ENCODE peak calls at places on chromosome 20, in four cellular contexts. One of them, this sample, is unnamed.

GRCh38 chr20:3889489-3890409 is 562 bp downstream of the PANK2 start:
- DNase-seq in globus pallidus: no peak
- DNase-seq in stimulated activated naive CD4-positive, alpha-beta T cell: no peak
- DNase-seq in activated naive CD4-positive, alpha-beta T cell treated with anti-CD3 and anti-CD28 coated beads, Interleukin-2, amount 10 ng/mL, durations not matched to agents 7 days and 5 days: peak
- DNase-seq in this sample: peak

GRCh38 chr20:25622450-25623224 is 1.2 kb downstream of the NANP start:
- DNase-seq in globus pallidus: no peak
- DNase-seq in stimulated activated naive CD4-positive, alpha-beta T cell: no peak
- DNase-seq in activated naive CD4-positive, alpha-beta T cell treated with anti-CD3 and anti-CD28 coated beads, Interleukin-2, amount 10 ng/mL, durations not matched to agents 7 days and 5 days: no peak
- DNase-seq in this sample: no peak

GRCh38 chr20:36833275-36834020 is 42.5 kb upstream of the TLDC2 start:
- DNase-seq in globus pallidus: peak
- DNase-seq in stimulated activated naive CD4-positive, alpha-beta T cell: no peak
- DNase-seq in activated naive CD4-positive, alpha-beta T cell treated with anti-CD3 and anti-CD28 coated beads, Interleukin-2, amount 10 ng/mL, durations not matched to agents 7 days and 5 days: no peak
- DNase-seq in this sample: no peak

GRCh38 chr20:63553251-63553932 is 567 bp upstream of the FNDC11 start:
- DNase-seq in globus pallidus: no peak
- DNase-seq in stimulated activated naive CD4-positive, alpha-beta T cell: peak
- DNase-seq in activated naive CD4-positive, alpha-beta T cell treated with anti-CD3 and anti-CD28 coated beads, Interleukin-2, amount 10 ng/mL, durations not matched to agents 7 days and 5 days: peak
- DNase-seq in this sample: peak

GRCh38 chr20:49727473-49727872 is 13.8 kb upstream of the B4GALT5 start:
- DNase-seq in globus pallidus: no peak
- DNase-seq in stimulated activated naive CD4-positive, alpha-beta T cell: no peak
- DNase-seq in activated naive CD4-positive, alpha-beta T cell treated with anti-CD3 and anti-CD28 coated beads, Interleukin-2, amount 10 ng/mL, durations not matched to agents 7 days and 5 days: no peak
- DNase-seq in this sample: no peak

GRCh38 chr20:1748777-1749176 is 91.2 kb upstream of the SIRPG start:
- DNase-seq in globus pallidus: no peak
- DNase-seq in stimulated activated naive CD4-positive, alpha-beta T cell: no peak
- DNase-seq in activated naive CD4-positive, alpha-beta T cell treated with anti-CD3 and anti-CD28 coated beads, Interleukin-2, amount 10 ng/mL, durations not matched to agents 7 days and 5 days: no peak
- DNase-seq in this sample: no peak

GRCh38 chr20:6746901-6747609 is 20.4 kb upstream of the BMP2 start:
- DNase-seq in globus pallidus: no peak
- DNase-seq in stimulated activated naive CD4-positive, alpha-beta T cell: no peak
- DNase-seq in activated naive CD4-positive, alpha-beta T cell treated with anti-CD3 and anti-CD28 coated beads, Interleukin-2, amount 10 ng/mL, durations not matched to agents 7 days and 5 days: no peak
- DNase-seq in this sample: no peak

GRCh38 chr20:58692579-58693225 is at the start of gene NPEPL1:
- DNase-seq in globus pallidus: peak
- DNase-seq in stimulated activated naive CD4-positive, alpha-beta T cell: peak
- DNase-seq in activated naive CD4-positive, alpha-beta T cell treated with anti-CD3 and anti-CD28 coated beads, Interleukin-2, amount 10 ng/mL, durations not matched to agents 7 days and 5 days: peak
- DNase-seq in this sample: peak

GRCh38 chr20:63128367-63128766 is 87.6 kb downstream of the YTHDF1 start:
- DNase-seq in globus pallidus: no peak
- DNase-seq in stimulated activated naive CD4-positive, alpha-beta T cell: no peak
- DNase-seq in activated naive CD4-positive, alpha-beta T cell treated with anti-CD3 and anti-CD28 coated beads, Interleukin-2, amount 10 ng/mL, durations not matched to agents 7 days and 5 days: peak
- DNase-seq in this sample: no peak

GRCh38 chr20:61886721-61887658 is 178.7 kb downstream of the TAF4 start:
- DNase-seq in globus pallidus: peak
- DNase-seq in stimulated activated naive CD4-positive, alpha-beta T cell: peak
- DNase-seq in activated naive CD4-positive, alpha-beta T cell treated with anti-CD3 and anti-CD28 coated beads, Interleukin-2, amount 10 ng/mL, durations not matched to agents 7 days and 5 days: peak
- DNase-seq in this sample: no peak

GRCh38 chr20:47315339-47315662 is 41.2 kb downstream of the ZMYND8 start:
- DNase-seq in globus pallidus: no peak
- DNase-seq in stimulated activated naive CD4-positive, alpha-beta T cell: no peak
- DNase-seq in activated naive CD4-positive, alpha-beta T cell treated with anti-CD3 and anti-CD28 coated beads, Interleukin-2, amount 10 ng/mL, durations not matched to agents 7 days and 5 days: no peak
- DNase-seq in this sample: no peak

GRCh38 chr20:62737971-62738881 is 29.6 kb downstream of the NTSR1 start:
- DNase-seq in globus pallidus: no peak
- DNase-seq in stimulated activated naive CD4-positive, alpha-beta T cell: no peak
- DNase-seq in activated naive CD4-positive, alpha-beta T cell treated with anti-CD3 and anti-CD28 coated beads, Interleukin-2, amount 10 ng/mL, durations not matched to agents 7 days and 5 days: peak
- DNase-seq in this sample: no peak

GRCh38 chr20:62350098-62350628 is 16.9 kb downstream of the LAMA5 start:
- DNase-seq in globus pallidus: no peak
- DNase-seq in stimulated activated naive CD4-positive, alpha-beta T cell: no peak
- DNase-seq in activated naive CD4-positive, alpha-beta T cell treated with anti-CD3 and anti-CD28 coated beads, Interleukin-2, amount 10 ng/mL, durations not matched to agents 7 days and 5 days: no peak
- DNase-seq in this sample: no peak

GRCh38 chr20:43969501-43969900 is 54.8 kb downstream of the TOX2 start:
- DNase-seq in globus pallidus: no peak
- DNase-seq in stimulated activated naive CD4-positive, alpha-beta T cell: no peak
- DNase-seq in activated naive CD4-positive, alpha-beta T cell treated with anti-CD3 and anti-CD28 coated beads, Interleukin-2, amount 10 ng/mL, durations not matched to agents 7 days and 5 days: no peak
- DNase-seq in this sample: no peak

GRCh38 chr20:33433465-33433864 is 10.1 kb downstream of the SNTA1 start:
- DNase-seq in globus pallidus: peak
- DNase-seq in stimulated activated naive CD4-positive, alpha-beta T cell: no peak
- DNase-seq in activated naive CD4-positive, alpha-beta T cell treated with anti-CD3 and anti-CD28 coated beads, Interleukin-2, amount 10 ng/mL, durations not matched to agents 7 days and 5 days: no peak
- DNase-seq in this sample: peak

GRCh38 chr20:58174708-58175287 is 53.7 kb downstream of the ANKRD60 start:
- DNase-seq in globus pallidus: no peak
- DNase-seq in stimulated activated naive CD4-positive, alpha-beta T cell: no peak
- DNase-seq in activated naive CD4-positive, alpha-beta T cell treated with anti-CD3 and anti-CD28 coated beads, Interleukin-2, amount 10 ng/mL, durations not matched to agents 7 days and 5 days: no peak
- DNase-seq in this sample: no peak

GRCh38 chr20:34037121-34037520 is 43.4 kb downstream of the RALY start:
- DNase-seq in globus pallidus: no peak
- DNase-seq in stimulated activated naive CD4-positive, alpha-beta T cell: peak
- DNase-seq in activated naive CD4-positive, alpha-beta T cell treated with anti-CD3 and anti-CD28 coated beads, Interleukin-2, amount 10 ng/mL, durations not matched to agents 7 days and 5 days: peak
- DNase-seq in this sample: no peak

GRCh38 chr20:31260326-31260932 is 3.0 kb downstream of the DEFB115 start:
- DNase-seq in globus pallidus: no peak
- DNase-seq in stimulated activated naive CD4-positive, alpha-beta T cell: no peak
- DNase-seq in activated naive CD4-positive, alpha-beta T cell treated with anti-CD3 and anti-CD28 coated beads, Interleukin-2, amount 10 ng/mL, durations not matched to agents 7 days and 5 days: no peak
- DNase-seq in this sample: no peak

GRCh38 chr20:24962510-24962909 is 13.4 kb downstream of the CST7 start:
- DNase-seq in globus pallidus: no peak
- DNase-seq in stimulated activated naive CD4-positive, alpha-beta T cell: no peak
- DNase-seq in activated naive CD4-positive, alpha-beta T cell treated with anti-CD3 and anti-CD28 coated beads, Interleukin-2, amount 10 ng/mL, durations not matched to agents 7 days and 5 days: no peak
- DNase-seq in this sample: no peak

GRCh38 chr20:62292115-62292514 is 10.7 kb upstream of the ADRM1 start:
- DNase-seq in globus pallidus: no peak
- DNase-seq in stimulated activated naive CD4-positive, alpha-beta T cell: no peak
- DNase-seq in activated naive CD4-positive, alpha-beta T cell treated with anti-CD3 and anti-CD28 coated beads, Interleukin-2, amount 10 ng/mL, durations not matched to agents 7 days and 5 days: no peak
- DNase-seq in this sample: no peak

GRCh38 chr20:4820833-4821518 is 99.3 kb downstream of the PRND start:
- DNase-seq in globus pallidus: peak
- DNase-seq in stimulated activated naive CD4-positive, alpha-beta T cell: no peak
- DNase-seq in activated naive CD4-positive, alpha-beta T cell treated with anti-CD3 and anti-CD28 coated beads, Interleukin-2, amount 10 ng/mL, durations not matched to agents 7 days and 5 days: no peak
- DNase-seq in this sample: no peak

GRCh38 chr20:4135385-4136077 is 120.2 kb upstream of the RNF24 start:
- DNase-seq in globus pallidus: no peak
- DNase-seq in stimulated activated naive CD4-positive, alpha-beta T cell: no peak
- DNase-seq in activated naive CD4-positive, alpha-beta T cell treated with anti-CD3 and anti-CD28 coated beads, Interleukin-2, amount 10 ng/mL, durations not matched to agents 7 days and 5 days: no peak
- DNase-seq in this sample: no peak